ENCODE peak calls at places on chromosomes 4 and X, in six cellular contexts. One of them, this sample, is unnamed.

GRCh38 chr4:182862166-182862875 is 54.9 kb downstream of the DCTD start:
- DNase-seq in astrocyte of the spinal cord: no peak
- DNase-seq in esophagus muscularis mucosa: no peak
- DNase-seq in lower lobe of right lung: no peak
- DNase-seq in aorta: no peak
- DNase-seq in keratinocyte: no peak
- DNase-seq in this sample: no peak

GRCh38 chr4:127936974-127937373 is 28.0 kb downstream of the MFSD8 start:
- DNase-seq in esophagus muscularis mucosa: no peak
- DNase-seq in aorta: no peak
- DNase-seq in keratinocyte: no peak
- DNase-seq in lower lobe of right lung: no peak
- DNase-seq in astrocyte of the spinal cord: peak; percentile 35
- DNase-seq in this sample: no peak

GRCh38 chrX:110045988-110046387 is 43.1 kb downstream of the TMEM164 start:
- DNase-seq in keratinocyte: no peak
- DNase-seq in lower lobe of right lung: no peak
- DNase-seq in aorta: no peak
- DNase-seq in astrocyte of the spinal cord: no peak
- DNase-seq in esophagus muscularis mucosa: no peak
- DNase-seq in this sample: no peak

GRCh38 chr4:37320518-37321235 is 76.1 kb downstream of the NWD2 start:
- DNase-seq in keratinocyte: no peak
- DNase-seq in lower lobe of right lung: no peak
- DNase-seq in aorta: no peak
- DNase-seq in esophagus muscularis mucosa: no peak
- DNase-seq in astrocyte of the spinal cord: no peak
- DNase-seq in this sample: no peak

GRCh38 chr4:163544407-163545038 is 50.0 kb downstream of the TMA16 start:
- DNase-seq in astrocyte of the spinal cord: peak; percentile 55
- DNase-seq in lower lobe of right lung: peak; percentile 66
- DNase-seq in keratinocyte: no peak
- DNase-seq in esophagus muscularis mucosa: no peak
- DNase-seq in aorta: peak; percentile 70
- DNase-seq in this sample: no peak

GRCh38 chr4:151173751-151174325 is 74.4 kb downstream of the RPS3A start:
- DNase-seq in astrocyte of the spinal cord: peak; percentile 62
- DNase-seq in keratinocyte: no peak
- DNase-seq in lower lobe of right lung: no peak
- DNase-seq in esophagus muscularis mucosa: no peak
- DNase-seq in aorta: no peak
- DNase-seq in this sample: no peak

GRCh38 chr4:168955674-168956073 is 54.4 kb downstream of the CBR4 start:
- DNase-seq in astrocyte of the spinal cord: peak; percentile 9
- DNase-seq in esophagus muscularis mucosa: no peak
- DNase-seq in aorta: no peak
- DNase-seq in keratinocyte: no peak
- DNase-seq in lower lobe of right lung: no peak
- DNase-seq in this sample: no peak

GRCh38 chr4:3848323-3848722 is 82.1 kb downstream of the ADRA2C start:
- DNase-seq in lower lobe of right lung: no peak
- DNase-seq in keratinocyte: no peak
- DNase-seq in astrocyte of the spinal cord: no peak
- DNase-seq in esophagus muscularis mucosa: no peak
- DNase-seq in aorta: no peak
- DNase-seq in this sample: no peak

GRCh38 chr4:126961661-126962060 is 671.1 kb upstream of the INTU start:
- DNase-seq in keratinocyte: no peak
- DNase-seq in esophagus muscularis mucosa: no peak
- DNase-seq in lower lobe of right lung: no peak
- DNase-seq in astrocyte of the spinal cord: no peak
- DNase-seq in aorta: no peak
- DNase-seq in this sample: no peak

GRCh38 chr4:3342182-3342854 is 49.5 kb downstream of the RGS12 start:
- DNase-seq in aorta: no peak
- DNase-seq in keratinocyte: no peak
- DNase-seq in esophagus muscularis mucosa: no peak
- DNase-seq in lower lobe of right lung: no peak
- DNase-seq in astrocyte of the spinal cord: peak; percentile 81
- DNase-seq in this sample: peak; percentile 42

GRCh38 chr4:118888666-118889312 is at the start of gene SYNPO2:
- DNase-seq in aorta: peak; percentile 90
- DNase-seq in esophagus muscularis mucosa: peak; percentile 96
- DNase-seq in keratinocyte: no peak
- DNase-seq in astrocyte of the spinal cord: peak; percentile 90
- DNase-seq in lower lobe of right lung: peak; percentile 68
- DNase-seq in this sample: peak; percentile 93

GRCh38 chrX:110167952-110168451 is 149.9 kb downstream of the AMMECR1 start:
- DNase-seq in lower lobe of right lung: peak; percentile 46
- DNase-seq in astrocyte of the spinal cord: no peak
- DNase-seq in aorta: no peak
- DNase-seq in esophagus muscularis mucosa: no peak
- DNase-seq in keratinocyte: no peak
- DNase-seq in this sample: no peak

GRCh38 chr4:55445921-55446577 is 50.3 kb downstream of the TMEM165 start:
- DNase-seq in lower lobe of right lung: no peak
- DNase-seq in keratinocyte: peak; percentile 42
- DNase-seq in astrocyte of the spinal cord: peak; percentile 79
- DNase-seq in aorta: no peak
- DNase-seq in esophagus muscularis mucosa: no peak
- DNase-seq in this sample: no peak

DNA sequence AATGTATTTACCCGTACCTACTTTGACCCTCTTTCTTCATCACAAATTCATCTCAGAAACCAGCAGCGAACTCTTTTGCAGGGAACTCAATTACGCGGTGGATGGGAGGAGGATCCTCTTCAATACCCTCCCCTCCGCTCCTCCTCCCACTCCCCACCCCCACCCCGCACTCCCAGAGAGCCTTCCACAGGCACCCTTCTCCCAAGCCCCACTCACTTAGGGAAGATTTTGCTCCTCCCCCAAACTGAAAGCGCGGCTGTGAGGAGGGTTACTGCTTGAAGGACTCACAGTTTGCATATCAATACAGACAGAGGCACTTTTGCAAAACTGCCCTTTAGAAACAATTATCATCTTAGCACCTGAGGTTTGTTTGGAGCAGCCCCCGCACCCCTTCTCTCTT is 955 bp upstream of the IL1RAPL1 start:
- DNase-seq in aorta: no peak
- DNase-seq in lower lobe of right lung: no peak
- DNase-seq in esophagus muscularis mucosa: no peak
- DNase-seq in keratinocyte: no peak
- DNase-seq in astrocyte of the spinal cord: peak; percentile 42
- DNase-seq in this sample: no peak
- H3K4me3 ChIP-seq in aorta: peak overlapping the region; percentile 69
- H3K4me3 ChIP-seq in lower lobe of right lung: no peak overlapping the region
- H3K4me3 ChIP-seq in esophagus muscularis mucosa: peak overlapping the region; percentile 47
- H3K4me3 ChIP-seq in keratinocyte: no peak overlapping the region
- H3K4me3 ChIP-seq in astrocyte of the spinal cord: peak overlapping the region; percentile 44
- H3K4me3 ChIP-seq in this sample: peak overlapping the region; percentile 31

GRCh38 chr4:36006226-36006625 is 238.1 kb downstream of the ARAP2 start:
- DNase-seq in lower lobe of right lung: no peak
- DNase-seq in aorta: no peak
- DNase-seq in esophagus muscularis mucosa: no peak
- DNase-seq in keratinocyte: peak; percentile 33
- DNase-seq in astrocyte of the spinal cord: peak; percentile 60
- DNase-seq in this sample: no peak

GRCh38 chr4:36003051-36003450 is 241.3 kb downstream of the ARAP2 start:
- DNase-seq in lower lobe of right lung: no peak
- DNase-seq in esophagus muscularis mucosa: no peak
- DNase-seq in keratinocyte: no peak
- DNase-seq in astrocyte of the spinal cord: no peak
- DNase-seq in aorta: no peak
- DNase-seq in this sample: no peak

GRCh38 chr4:36000941-36001557 is 243.3 kb downstream of the ARAP2 start:
- DNase-seq in aorta: no peak
- DNase-seq in keratinocyte: no peak
- DNase-seq in lower lobe of right lung: no peak
- DNase-seq in astrocyte of the spinal cord: no peak
- DNase-seq in esophagus muscularis mucosa: no peak
- DNase-seq in this sample: no peak

GRCh38 chr4:36004231-36004851 is 240.0 kb downstream of the ARAP2 start:
- DNase-seq in lower lobe of right lung: no peak
- DNase-seq in esophagus muscularis mucosa: no peak
- DNase-seq in aorta: no peak
- DNase-seq in keratinocyte: no peak
- DNase-seq in astrocyte of the spinal cord: no peak
- DNase-seq in this sample: no peak
- H3K4me3 ChIP-seq in lower lobe of right lung: no peak overlapping the region
- H3K4me3 ChIP-seq in esophagus muscularis mucosa: no peak overlapping the region
- H3K4me3 ChIP-seq in aorta: no peak overlapping the region
- H3K4me3 ChIP-seq in keratinocyte: no peak overlapping the region
- H3K4me3 ChIP-seq in astrocyte of the spinal cord: no peak overlapping the region
- H3K4me3 ChIP-seq in this sample: no peak overlapping the region

GRCh38 chr4:81021526-81021944 is 9.0 kb upstream of the BMP3 start:
- DNase-seq in keratinocyte: no peak
- DNase-seq in aorta: no peak
- DNase-seq in astrocyte of the spinal cord: no peak
- DNase-seq in esophagus muscularis mucosa: no peak
- DNase-seq in lower lobe of right lung: no peak
- DNase-seq in this sample: no peak
- H3K4me3 ChIP-seq in keratinocyte: no peak overlapping the region
- H3K4me3 ChIP-seq in aorta: no peak overlapping the region
- H3K4me3 ChIP-seq in astrocyte of the spinal cord: no peak overlapping the region
- H3K4me3 ChIP-seq in esophagus muscularis mucosa: no peak overlapping the region
- H3K4me3 ChIP-seq in lower lobe of right lung: no peak overlapping the region
- H3K4me3 ChIP-seq in this sample: no peak overlapping the region

DNA sequence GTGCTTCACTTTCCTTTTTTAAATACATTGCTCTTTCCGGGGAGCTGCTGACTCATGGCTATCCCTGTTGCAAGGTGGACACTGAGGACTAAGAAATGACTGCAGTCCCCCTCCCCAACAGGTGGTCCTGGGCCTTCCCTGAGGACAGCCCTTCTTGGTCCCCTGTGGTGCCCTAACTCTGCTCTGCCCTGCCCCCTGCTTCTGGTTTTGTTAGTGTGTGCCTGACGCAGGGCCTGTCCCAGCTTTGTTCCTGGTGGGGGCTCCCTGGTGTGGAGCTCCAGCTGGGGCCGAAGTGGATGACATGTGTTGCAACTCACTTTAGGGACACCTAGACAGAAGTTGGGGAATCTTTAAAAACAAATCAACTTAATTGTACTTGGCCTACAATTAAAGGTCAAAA is 81.9 kb downstream of the TMEM144 start:
- DNase-seq in keratinocyte: no peak
- DNase-seq in lower lobe of right lung: no peak
- DNase-seq in aorta: no peak
- DNase-seq in astrocyte of the spinal cord: no peak
- DNase-seq in esophagus muscularis mucosa: no peak
- DNase-seq in this sample: no peak
- H3K4me3 ChIP-seq in keratinocyte: no peak overlapping the region
- H3K4me3 ChIP-seq in lower lobe of right lung: no peak overlapping the region
- H3K4me3 ChIP-seq in aorta: no peak overlapping the region
- H3K4me3 ChIP-seq in astrocyte of the spinal cord: no peak overlapping the region
- H3K4me3 ChIP-seq in esophagus muscularis mucosa: no peak overlapping the region
- H3K4me3 ChIP-seq in this sample: no peak overlapping the region

DNA sequence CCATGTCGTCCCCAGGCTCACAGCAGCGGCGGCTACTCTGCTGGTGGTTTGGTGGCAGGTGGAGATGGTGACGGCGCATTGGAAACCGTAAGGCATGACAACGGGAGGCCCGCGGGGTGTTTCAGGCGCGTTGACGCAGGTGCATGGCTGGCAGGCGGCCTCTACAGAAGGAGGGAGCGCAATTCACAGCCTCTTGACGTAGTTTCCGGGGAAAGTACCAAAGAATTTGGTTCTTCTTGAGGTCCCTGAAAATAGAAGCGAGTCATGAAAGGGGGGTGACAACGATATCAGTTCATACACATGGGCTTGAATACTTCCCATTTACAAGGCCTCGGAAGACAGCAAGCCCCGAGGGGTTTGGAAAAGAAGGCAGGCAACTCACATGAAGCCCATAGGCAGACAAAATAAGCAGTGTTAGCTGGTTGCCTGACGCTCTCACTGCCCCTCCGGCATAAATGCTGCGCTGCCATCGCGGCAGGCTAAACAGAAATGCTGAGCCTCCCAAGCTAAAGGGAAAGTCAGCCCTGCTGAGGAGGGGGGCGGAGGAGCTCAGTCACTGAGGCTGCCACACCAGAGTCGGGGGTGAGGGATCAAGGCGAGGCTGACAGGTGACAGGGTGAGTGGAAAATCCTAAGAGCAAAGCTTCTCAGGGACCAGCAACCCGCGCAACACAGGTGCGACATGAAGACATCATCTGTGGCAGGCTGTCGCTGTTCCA is 52.3 kb upstream of the PDLIM3 start:
- DNase-seq in lower lobe of right lung: no peak
- DNase-seq in astrocyte of the spinal cord: no peak
- DNase-seq in keratinocyte: no peak
- DNase-seq in aorta: no peak
- DNase-seq in esophagus muscularis mucosa: no peak
- DNase-seq in this sample: no peak
- H3K4me3 ChIP-seq in lower lobe of right lung: peak overlapping the region; percentile 24
- H3K4me3 ChIP-seq in astrocyte of the spinal cord: no peak overlapping the region
- H3K4me3 ChIP-seq in keratinocyte: no peak overlapping the region
- H3K4me3 ChIP-seq in aorta: no peak overlapping the region
- H3K4me3 ChIP-seq in esophagus muscularis mucosa: no peak overlapping the region
- H3K4me3 ChIP-seq in this sample: no peak overlapping the region

GRCh38 chr4:158845166-158846041 is 76.6 kb downstream of the FNIP2 start:
- DNase-seq in aorta: no peak
- DNase-seq in astrocyte of the spinal cord: no peak
- DNase-seq in lower lobe of right lung: no peak
- DNase-seq in keratinocyte: no peak
- DNase-seq in esophagus muscularis mucosa: no peak
- DNase-seq in this sample: no peak
- H3K4me3 ChIP-seq in aorta: no peak overlapping the region
- H3K4me3 ChIP-seq in astrocyte of the spinal cord: no peak overlapping the region
- H3K4me3 ChIP-seq in lower lobe of right lung: no peak overlapping the region
- H3K4me3 ChIP-seq in keratinocyte: no peak overlapping the region
- H3K4me3 ChIP-seq in esophagus muscularis mucosa: no peak overlapping the region
- H3K4me3 ChIP-seq in this sample: no peak overlapping the region

DNA sequence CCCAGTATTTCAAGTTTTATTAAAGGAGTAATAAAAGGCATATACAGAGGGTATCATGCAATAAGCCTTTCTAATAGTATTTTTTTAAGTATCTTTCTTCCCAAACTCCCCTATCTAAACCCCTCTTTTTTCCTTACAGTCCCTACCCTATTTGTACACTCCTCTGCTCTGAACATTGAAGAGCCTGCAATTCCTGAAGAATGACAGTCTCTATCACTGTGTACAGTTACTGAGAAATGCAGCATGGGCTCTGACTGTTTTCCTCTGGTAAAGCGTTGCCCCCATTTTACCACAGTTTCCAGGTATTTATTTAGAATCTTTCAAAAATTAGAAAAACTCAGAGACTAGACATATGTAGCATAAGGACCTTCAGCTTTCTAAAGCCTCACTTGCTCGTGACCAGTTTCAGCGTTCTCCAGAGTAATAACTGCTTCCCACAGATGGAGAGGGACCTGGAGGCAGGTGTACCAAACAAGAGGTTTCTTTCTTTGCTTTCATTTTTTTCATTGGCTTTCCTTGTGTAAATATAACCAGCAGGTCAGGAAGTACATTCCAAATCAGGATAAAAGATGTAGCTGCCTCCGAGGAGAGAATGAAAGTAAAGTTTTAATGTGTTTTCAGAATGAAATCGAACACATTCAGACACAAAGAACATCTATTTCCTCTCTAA is 230.8 kb downstream of the CFAP299 start:
- DNase-seq in astrocyte of the spinal cord: no peak
- DNase-seq in esophagus muscularis mucosa: no peak
- DNase-seq in lower lobe of right lung: no peak
- DNase-seq in keratinocyte: no peak
- DNase-seq in aorta: no peak
- DNase-seq in this sample: no peak
- H3K4me3 ChIP-seq in astrocyte of the spinal cord: no peak overlapping the region
- H3K4me3 ChIP-seq in esophagus muscularis mucosa: no peak overlapping the region
- H3K4me3 ChIP-seq in lower lobe of right lung: peak overlapping the region; percentile 29
- H3K4me3 ChIP-seq in keratinocyte: no peak overlapping the region
- H3K4me3 ChIP-seq in aorta: peak overlapping the region; percentile 34
- H3K4me3 ChIP-seq in this sample: no peak overlapping the region